ENCODE peak calls at places on chromosomes 12 and 14, in five cellular contexts. T is NCI-H1105, Z is GM23248, H is heart right ventricle, J is NCI-H1092 treated with DMSO at 0.1 percent for 48 hours. Y is an unnamed sample.

GRCh38 chr12:58504539-58504938 is 415.8 kb downstream of the LRIG3 start:
- DNase-seq in T (no peak), Z (peak; percentile 66), H (no peak), J (no peak), Y (no peak)

GRCh38 chr12:93137656-93138612 is 208.8 kb upstream of the EEA1 start:
- DNase-seq in T (no peak), Z (peak; percentile 95), H (no peak), J (no peak), Y (no peak)

GRCh38 chr12:54159140-54159539 is 29.6 kb downstream of the SMUG1 start:
- DNase-seq in T (peak; percentile 71), Z (peak; percentile 22), H (no peak), J (peak; percentile 81), Y (no peak)

GRCh38 chr14:51304956-51305355 is 64.9 kb downstream of the TMX1 start:
- DNase-seq in T (no peak), Z (peak; percentile 97), H (no peak), J (no peak), Y (peak; percentile 72)

GRCh38 chr12:57755454-57756372 is 810 bp downstream of the MARCHF9 start:
- DNase-seq in T (no peak), Z (peak; percentile 36), H (peak; percentile 32), J (no peak), Y (no peak)

GRCh38 chr14:42110167-42110566 is 503.5 kb downstream of the LRFN5 start:
- DNase-seq in T (no peak), Z (peak; percentile 82), H (no peak), J (peak; percentile 57), Y (peak; percentile 12)

GRCh38 chr12:5733136-5733755 is 211.8 kb downstream of the ANO2 start:
- DNase-seq in T (no peak), Z (no peak), H (no peak), J (no peak), Y (no peak)

GRCh38 chr14:75636100-75636692 is 24.5 kb downstream of the ERG28 start:
- DNase-seq in T (no peak), Z (peak; percentile 55), H (no peak), J (peak; percentile 17), Y (no peak)

GRCh38 chr12:113185180-113186032 is at the start of the genes DDX54 and RITA1:
- DNase-seq in T (peak; percentile 87), Z (peak; percentile 86), H (peak; percentile 79), J (peak; percentile 81), Y (peak; percentile 28)

GRCh38 chr12:127334324-127334723 is 932.6 kb upstream of the TMEM132C start:
- DNase-seq in T (no peak), Z (no peak), H (no peak), J (no peak), Y (no peak)

GRCh38 chr12:96157427-96157826 is 36.7 kb upstream of the ELK3 start:
- DNase-seq in T (no peak), Z (no peak), H (no peak), J (no peak), Y (no peak)

GRCh38 chr12:100675432-100675831 is 101.9 kb downstream of the GAS2L3 start:
- DNase-seq in T (peak; percentile 63), Z (peak; percentile 66), H (no peak), J (peak; percentile 28), Y (peak; percentile 37)

GRCh38 chr14:97995038-97995437 is 1197.9 kb downstream of the VRK1 start:
- DNase-seq in T (no peak), Z (no peak), H (no peak), J (no peak), Y (no peak)

GRCh38 chr12:49288412-49288853 is 6.5 kb upstream of the PRPH start:
- DNase-seq in T (no peak), Z (peak; percentile 62), H (no peak), J (peak; percentile 7), Y (no peak)

GRCh38 chr12:94603434-94604068 is 46.8 kb downstream of the TMCC3 start:
- DNase-seq in T (no peak), Z (peak; percentile 32), H (peak; percentile 39), J (no peak), Y (no peak)

GRCh38 chr14:35366048-35366428 is 38.5 kb downstream of the NFKBIA start:
- DNase-seq in T (no peak), Z (peak; percentile 87), H (no peak), J (no peak), Y (no peak)

GRCh38 chr14:38867561-38868150 is 235.4 kb downstream of the SEC23A start:
- DNase-seq in T (peak; percentile 85), Z (peak; percentile 84), H (peak; percentile 26), J (peak; percentile 89), Y (peak; percentile 62)

GRCh38 chr12:67364228-67364627 is 95.1 kb downstream of the CAND1 start:
- DNase-seq in T (no peak), Z (no peak), H (no peak), J (no peak), Y (no peak)

GRCh38 chr14:61812347-61813100 is 50.3 kb downstream of the SNAPC1 start:
- DNase-seq in T (peak; percentile 47), Z (peak; percentile 23), H (no peak), J (peak; percentile 20), Y (no peak)

GRCh38 chr14:100733152-100733850 is 6.6 kb downstream of the DLK1 start:
- DNase-seq in T (no peak), Z (no peak), H (no peak), J (no peak), Y (no peak)